ENCODE peak calls at places on chromosome 9, in seven cellular contexts. Q is heart left ventricle, C is tibial nerve, R is body of pancreas, D is ovary, N is transverse colon, J is HCT116. S is an unnamed sample. For H3K4me1, the result is how much of the 10 kb centered on the place peaks cover.

GRCh38 chr9:135074354-135075233 is 12.9 kb upstream of the OLFM1 start:
- DNase-seq in C (no peak), N (no peak), J (no peak), R (no peak), D (no peak), Q (no peak), S (no peak)

GRCh38 chr9:93258419-93258817 is 74.5 kb downstream of the WNK2 start:
- DNase-seq in Q (no peak), J (no peak), N (no peak), D (no peak), R (no peak), C (no peak), S (no peak)

GRCh38 chr9:107090218-107090617 is 192.9 kb upstream of the RAD23B start:
- DNase-seq in D (no peak), Q (no peak), J (no peak), C (no peak), R (no peak), N (no peak), S (no peak)

GRCh38 chr9:89604463-89605180 is at the start of gene GADD45G:
- DNase-seq in Q (peak), R (peak), C (peak), N (peak), D (peak), J (no peak), S (peak)

GRCh38 chr9:125744616-125745387 is 2.4 kb upstream of the PBX3 start:
- DNase-seq in J (no peak), R (no peak), Q (no peak), N (no peak), D (no peak), C (no peak), S (no peak)

GRCh38 chr9:107438211-107439030 is 51.1 kb downstream of the KLF4 start:
- DNase-seq in D (no peak), N (no peak), Q (no peak), C (no peak), R (no peak), J (no peak), S (no peak)

GRCh38 chr9:6931913-6932312 is 174.1 kb downstream of the KDM4C start:
- DNase-seq in C (no peak), N (peak), R (no peak), J (peak), D (no peak), Q (no peak), S (no peak)

GRCh38 chr9:2299156-2299842 is 284.2 kb downstream of the SMARCA2 start:
- DNase-seq in Q (no peak), N (peak), D (no peak), R (peak), J (no peak), C (no peak), S (peak)

GRCh38 chr9:35651964-35652828 is 1.5 kb upstream of the SIT1 start:
- DNase-seq in N (peak), Q (no peak), R (no peak), D (no peak), J (no peak), C (no peak), S (no peak)

GRCh38 chr9:136686794-136687711 is at the start of gene AGPAT2:
- DNase-seq in N (peak), D (peak), R (peak), C (peak), Q (peak), J (peak), S (peak)

GRCh38 chr9:36893148-36893547 is 140.9 kb downstream of the PAX5 start:
- DNase-seq in R (no peak), N (no peak), Q (no peak), C (no peak), D (no peak), J (no peak), S (no peak)

GRCh38 chr9:137648396-137648795 is 29.6 kb downstream of the EHMT1 start:
- DNase-seq in C (no peak), J (no peak), D (no peak), N (no peak), Q (no peak), R (no peak), S (no peak)

GRCh38 chr9:108684288-108685025 is 171.3 kb downstream of the ACTL7B start:
- DNase-seq in R (no peak), N (no peak), C (no peak), Q (no peak), J (no peak), D (no peak), S (no peak)

GRCh38 chr9:107190031-107190935 is 92.8 kb upstream of the RAD23B start:
- DNase-seq in D (no peak), C (no peak), R (no peak), J (no peak), Q (no peak), N (no peak), S (no peak)

GRCh38 chr9:131642496-131643083 is 97.3 kb downstream of the PRRT1B start:
- DNase-seq in Q (no peak), J (no peak), D (no peak), R (no peak), C (no peak), N (no peak), S (no peak)

GRCh38 chr9:34929506-34930102 is 28.5 kb upstream of the PHF24 start:
- DNase-seq in J (peak), C (no peak), Q (no peak), D (no peak), N (no peak), R (peak), S (no peak)

GRCh38 chr9:127154003-127154389 is 31.6 kb upstream of the ANGPTL2 start:
- DNase-seq in C (no peak), R (no peak), Q (no peak), D (peak), N (no peak), J (no peak), S (no peak)

GRCh38 chr9:106936680-106937079 is 73.7 kb downstream of the ZNF462 start:
- DNase-seq in N (no peak), D (no peak), R (no peak), C (no peak), Q (no peak), J (no peak), S (no peak)

GRCh38 chr9:136882109-136882946 is 4.0 kb upstream of the TRAF2 start:
- DNase-seq in N (peak), J (peak), R (peak), D (no peak), C (no peak), Q (no peak), S (no peak)

GRCh38 chr9:126860757-126861466 is 473 bp downstream of the ZBTB34 start:
- DNase-seq in J (no peak), D (peak), C (no peak), N (peak), Q (peak), R (peak), S (no peak)

GRCh38 chr9:126609711-126610388 is 3.9 kb upstream of the LMX1B start:
- DNase-seq in Q (no peak), N (no peak), D (no peak), C (no peak), J (no peak), R (no peak), S (no peak)

GRCh38 chr9:77593528-77593927 is 54.6 kb downstream of the GNA14 start:
- DNase-seq in Q (no peak), N (no peak), C (no peak), D (no peak), R (no peak), J (no peak), S (no peak)

GRCh38 chr9:130359819-130360218 is 84.9 kb upstream of the ASS1 start:
- DNase-seq in Q (no peak), R (no peak), D (no peak), N (no peak), C (no peak), J (no peak), S (no peak)

GRCh38 chr9:77019810-77020437 is 469 bp downstream of the FOXB2 start:
- DNase-seq in D (no peak), C (no peak), J (no peak), Q (no peak), N (no peak), R (no peak), S (no peak)

GRCh38 chr9:135874859-135875258 is 32.5 kb downstream of the CAMSAP1 start:
- DNase-seq in J (no peak), C (no peak), R (no peak), Q (no peak), N (no peak), D (no peak), S (no peak)

GRCh38 chr9:16031971-16032370 is 479.1 kb downstream of the CCDC171 start:
- DNase-seq in Q (no peak), R (no peak), D (no peak), C (no peak), J (no peak), N (no peak), S (no peak)

GRCh38 chr9:20340161-20340861 is 282.0 kb downstream of the MLLT3 start:
- DNase-seq in R (no peak), J (no peak), N (no peak), C (no peak), D (no peak), Q (no peak), S (no peak)

GRCh38 chr9:33227013-33227398 is 13.0 kb upstream of the SPINK4 start:
- DNase-seq in J (no peak), D (no peak), N (peak), Q (peak), C (no peak), R (peak), S (no peak)

GRCh38 chr9:14043491-14043890 is 270.4 kb downstream of the NFIB start:
- DNase-seq in D (no peak), Q (no peak), J (no peak), N (no peak), C (no peak), R (no peak), S (no peak)

GRCh38 chr9:19720374-19720773 is 68.5 kb downstream of the SLC24A2 start:
- DNase-seq in C (no peak), D (no peak), Q (no peak), R (no peak), J (no peak), N (no peak), S (no peak)

GRCh38 chr9:35501941-35502340 is 12.0 kb downstream of the RUSC2 start:
- DNase-seq in N (no peak), J (no peak), D (no peak), C (no peak), R (no peak), Q (no peak), S (no peak)

GRCh38 chr9:105858877-105859276 is 164.5 kb downstream of the TMEM38B start:
- DNase-seq in R (no peak), J (no peak), C (no peak), Q (no peak), D (no peak), N (no peak), S (no peak)

GRCh38 chr9:109953813-109954489 is 174.0 kb downstream of the PALM2AKAP2 start:
- DNase-seq in R (no peak), D (no peak), J (no peak), C (no peak), N (no peak), Q (no peak), S (no peak)
- TF ChIP-seq CTCF in R (no peak), D (no peak), J (peak), C (no peak), N (no peak), Q (no peak), S (no peak)

GRCh38 chr9:111812337-111812736 is 17.6 kb upstream of the SHOC1 start:
- DNase-seq in N (no peak), C (no peak), R (no peak), J (no peak), Q (no peak), D (no peak), S (no peak)

GRCh38 chr9:111821006-111821528 is 26.3 kb upstream of the SHOC1 start:
- DNase-seq in R (no peak), N (no peak), D (no peak), C (no peak), J (no peak), Q (no peak), S (no peak)

GRCh38 chr9:111819360-111819759 is 24.6 kb upstream of the SHOC1 start:
- DNase-seq in C (no peak), N (no peak), R (no peak), Q (no peak), D (no peak), J (no peak), S (no peak)

GRCh38 chr9:111810908-111811307 is 16.2 kb upstream of the SHOC1 start:
- DNase-seq in J (no peak), R (no peak), Q (no peak), N (no peak), C (no peak), D (no peak), S (no peak)

GRCh38 chr9:111815200-111816070 is 20.7 kb upstream of the SHOC1 start:
- DNase-seq in N (no peak), Q (no peak), R (no peak), J (no peak), C (no peak), D (no peak), S (no peak)
- TF ChIP-seq POLR2A in N (no peak), Q (no peak), R (no peak), J (no peak), C (no peak), D (no peak), S (no peak)

GRCh38 chr9:112168197-112168596 is 6.9 kb downstream of the SUSD1 start:
- DNase-seq in J (no peak), D (no peak), C (no peak), R (no peak), N (peak), Q (no peak), S (no peak)
- H3K4me1 ChIP-seq in J (under half), D (under half), C (under half), R (under half), N (under half), Q (under half), S (under half)

GRCh38 chr9:122213589-122214413 is 15.0 kb downstream of the LHX6 start:
- DNase-seq in C (no peak), R (peak), N (peak), J (peak), Q (peak), D (peak), S (no peak)
- TF ChIP-seq CTCF in C (no peak), R (no peak), N (no peak), J (peak), Q (no peak), D (no peak), S (no peak)